ENCODE peak calls at places on chromosomes 5 and 9, in six cellular contexts. One of them, this sample, is unnamed.
A peak's percentile ranks its signal among the peaks of the same experiment; 100 is the strongest.

GRCh38 chr9:127972316-127972871 is 8.4 kb downstream of the EEIG1 start:
- DNase-seq in GM19239: no peak
- DNase-seq in heart right ventricle: peak; percentile 67
- DNase-seq in HTR-8/SVneo: no peak
- DNase-seq in glomerular endothelial cell: no peak
- DNase-seq in SW480: no peak
- DNase-seq in this sample: no peak

GRCh38 chr9:16223074-16223871 is 647.2 kb downstream of the BNC2 start:
- DNase-seq in GM19239: no peak
- DNase-seq in heart right ventricle: no peak
- DNase-seq in HTR-8/SVneo: no peak
- DNase-seq in glomerular endothelial cell: no peak
- DNase-seq in SW480: peak; percentile 16
- DNase-seq in this sample: no peak

GRCh38 chr5:72209515-72210115 is 102.3 kb downstream of the MAP1B start:
- DNase-seq in GM19239: no peak
- DNase-seq in heart right ventricle: no peak
- DNase-seq in HTR-8/SVneo: no peak
- DNase-seq in glomerular endothelial cell: no peak
- DNase-seq in SW480: no peak
- DNase-seq in this sample: no peak

GRCh38 chr9:33263936-33264472 is 504 bp downstream of the BAG1 start:
- DNase-seq in GM19239: no peak
- DNase-seq in heart right ventricle: peak; percentile 54
- DNase-seq in HTR-8/SVneo: peak; percentile 10
- DNase-seq in glomerular endothelial cell: no peak
- DNase-seq in SW480: peak; percentile 13
- DNase-seq in this sample: peak; percentile 51

GRCh38 chr9:92686954-92687353 is 17.0 kb upstream of the IPPK start:
- DNase-seq in GM19239: no peak
- DNase-seq in heart right ventricle: no peak
- DNase-seq in HTR-8/SVneo: no peak
- DNase-seq in glomerular endothelial cell: no peak
- DNase-seq in SW480: peak; percentile 21
- DNase-seq in this sample: no peak

GRCh38 chr9:109967651-109968331 is 187.8 kb downstream of the PALM2AKAP2 start:
- DNase-seq in GM19239: no peak
- DNase-seq in heart right ventricle: no peak
- DNase-seq in HTR-8/SVneo: no peak
- DNase-seq in glomerular endothelial cell: no peak
- DNase-seq in SW480: no peak
- DNase-seq in this sample: no peak

GRCh38 chr9:107389617-107390071 is 99.9 kb downstream of the KLF4 start:
- DNase-seq in GM19239: no peak
- DNase-seq in heart right ventricle: peak; percentile 33
- DNase-seq in HTR-8/SVneo: no peak
- DNase-seq in glomerular endothelial cell: no peak
- DNase-seq in SW480: peak; percentile 34
- DNase-seq in this sample: no peak

GRCh38 chr9:114339130-114339908 is 9.7 kb downstream of the ORM2 start:
- DNase-seq in GM19239: peak; percentile 75
- DNase-seq in heart right ventricle: peak; percentile 48
- DNase-seq in HTR-8/SVneo: peak; percentile 70
- DNase-seq in glomerular endothelial cell: no peak
- DNase-seq in SW480: peak; percentile 28
- DNase-seq in this sample: peak; percentile 63

GRCh38 chr5:107286447-107287098 is 384.2 kb downstream of the EFNA5 start:
- DNase-seq in GM19239: no peak
- DNase-seq in heart right ventricle: no peak
- DNase-seq in HTR-8/SVneo: no peak
- DNase-seq in glomerular endothelial cell: no peak
- DNase-seq in SW480: no peak
- DNase-seq in this sample: no peak

GRCh38 chr9:69324549-69325401 is at the start of gene ENTREP1:
- DNase-seq in GM19239: peak; percentile 30
- DNase-seq in heart right ventricle: peak; percentile 77
- DNase-seq in HTR-8/SVneo: peak; percentile 29
- DNase-seq in glomerular endothelial cell: no peak
- DNase-seq in SW480: peak; percentile 80
- DNase-seq in this sample: no peak

GRCh38 chr5:174305241-174305681 is 259.8 kb downstream of the NSG2 start:
- DNase-seq in GM19239: no peak
- DNase-seq in heart right ventricle: no peak
- DNase-seq in HTR-8/SVneo: no peak
- DNase-seq in glomerular endothelial cell: no peak
- DNase-seq in SW480: no peak
- DNase-seq in this sample: no peak

GRCh38 chr5:65769539-65769938 is 47.5 kb downstream of the NLN start:
- DNase-seq in GM19239: no peak
- DNase-seq in heart right ventricle: no peak
- DNase-seq in HTR-8/SVneo: peak; percentile 62
- DNase-seq in glomerular endothelial cell: no peak
- DNase-seq in SW480: peak; percentile 7
- DNase-seq in this sample: no peak

GRCh38 chr5:84487963-84488362 is 103.3 kb upstream of the EDIL3 start:
- DNase-seq in GM19239: no peak
- DNase-seq in heart right ventricle: no peak
- DNase-seq in HTR-8/SVneo: no peak
- DNase-seq in glomerular endothelial cell: no peak
- DNase-seq in SW480: no peak
- DNase-seq in this sample: no peak

GRCh38 chr9:82168585-82168984 is 180.0 kb downstream of the SPATA31D1 start:
- DNase-seq in GM19239: no peak
- DNase-seq in heart right ventricle: no peak
- DNase-seq in HTR-8/SVneo: no peak
- DNase-seq in glomerular endothelial cell: no peak
- DNase-seq in SW480: no peak
- DNase-seq in this sample: no peak

GRCh38 chr5:166499452-166500240 is 1791.8 kb upstream of the WWC1 start:
- DNase-seq in GM19239: no peak
- DNase-seq in heart right ventricle: no peak
- DNase-seq in HTR-8/SVneo: peak; percentile 13
- DNase-seq in glomerular endothelial cell: no peak
- DNase-seq in SW480: peak; percentile 49
- DNase-seq in this sample: no peak

GRCh38 chr9:120513825-120514598 is 66.0 kb downstream of the CDK5RAP2 start:
- DNase-seq in GM19239: no peak
- DNase-seq in heart right ventricle: no peak
- DNase-seq in HTR-8/SVneo: no peak
- DNase-seq in glomerular endothelial cell: no peak
- DNase-seq in SW480: no peak
- DNase-seq in this sample: no peak

GRCh38 chr9:77177894-77178794 is 810 bp downstream of the VPS13A start:
- DNase-seq in GM19239: peak; percentile 10
- DNase-seq in heart right ventricle: peak; percentile 35
- DNase-seq in HTR-8/SVneo: no peak
- DNase-seq in glomerular endothelial cell: no peak
- DNase-seq in SW480: peak; percentile 43
- DNase-seq in this sample: peak; percentile 49

GRCh38 chr5:45696206-45696836 is at the start of gene HCN1:
- DNase-seq in GM19239: peak; percentile 23
- DNase-seq in heart right ventricle: peak; percentile 80
- DNase-seq in HTR-8/SVneo: peak; percentile 30
- DNase-seq in glomerular endothelial cell: peak; percentile 14
- DNase-seq in SW480: no peak
- DNase-seq in this sample: no peak

GRCh38 chr9:133524146-133524545 is 613 bp downstream of the MYMK start:
- DNase-seq in GM19239: no peak
- DNase-seq in heart right ventricle: no peak
- DNase-seq in HTR-8/SVneo: no peak
- DNase-seq in glomerular endothelial cell: no peak
- DNase-seq in SW480: no peak
- DNase-seq in this sample: no peak

GRCh38 chr5:171318026-171318425 is 9.0 kb downstream of the TLX3 start:
- DNase-seq in GM19239: no peak
- DNase-seq in heart right ventricle: no peak
- DNase-seq in HTR-8/SVneo: no peak
- DNase-seq in glomerular endothelial cell: no peak
- DNase-seq in SW480: no peak
- DNase-seq in this sample: no peak

GRCh38 chr5:58497956-58498942 is 7.0 kb downstream of the GAPT start:
- DNase-seq in GM19239: no peak
- DNase-seq in heart right ventricle: no peak
- DNase-seq in HTR-8/SVneo: peak; percentile 6
- DNase-seq in glomerular endothelial cell: peak; percentile 23
- DNase-seq in SW480: peak; percentile 27
- DNase-seq in this sample: no peak

GRCh38 chr9:13971910-13972655 is 341.9 kb downstream of the NFIB start:
- DNase-seq in GM19239: no peak
- DNase-seq in heart right ventricle: no peak
- DNase-seq in HTR-8/SVneo: no peak
- DNase-seq in glomerular endothelial cell: no peak
- DNase-seq in SW480: no peak
- DNase-seq in this sample: no peak